ENCODE peak calls at places on chromosomes 1 and 21, in four cellular contexts. G, N, W and Z are unnamed samples. For H3K27me3 and H3K4me1, the result is how much of the 10 kb centered on the place peaks cover.

GRCh38 chr1:117695796-117696505 is 90.1 kb downstream of the TENT5C start:
- DNase-seq in N (peak), W (peak), G (no peak), Z (peak)

GRCh38 chr1:91073299-91073698 is 51.5 kb upstream of the ZNF644 start:
- DNase-seq in W (no peak), N (no peak), G (no peak), Z (no peak)

GRCh38 chr1:110879758-110880606 is 7.0 kb downstream of the CD53 start:
- DNase-seq in G (no peak), W (no peak), N (no peak), Z (no peak)

GRCh38 chr1:47227370-47228232 is 4.4 kb downstream of the TAL1 start:
- DNase-seq in N (no peak), G (no peak), W (no peak), Z (no peak)

GRCh38 chr1:114334297-114334696 is 176.7 kb downstream of the TRIM33 start:
- DNase-seq in N (no peak), G (no peak), W (no peak), Z (no peak)

GRCh38 chr1:192709544-192709943 is 73.6 kb downstream of the RGS13 start:
- DNase-seq in G (no peak), N (peak), W (no peak), Z (no peak)

GRCh38 chr1:9093581-9093980 is 24.1 kb upstream of the SLC2A5 start:
- DNase-seq in W (no peak), N (no peak), G (no peak), Z (no peak)

GRCh38 chr1:245412301-245412700 is 257.5 kb downstream of the KIF26B start:
- DNase-seq in G (no peak), N (no peak), W (no peak), Z (no peak)

GRCh38 chr1:44602675-44603610 is 71.3 kb downstream of the TMEM53 start:
- DNase-seq in N (no peak), G (peak), W (no peak), Z (no peak)

DNA sequence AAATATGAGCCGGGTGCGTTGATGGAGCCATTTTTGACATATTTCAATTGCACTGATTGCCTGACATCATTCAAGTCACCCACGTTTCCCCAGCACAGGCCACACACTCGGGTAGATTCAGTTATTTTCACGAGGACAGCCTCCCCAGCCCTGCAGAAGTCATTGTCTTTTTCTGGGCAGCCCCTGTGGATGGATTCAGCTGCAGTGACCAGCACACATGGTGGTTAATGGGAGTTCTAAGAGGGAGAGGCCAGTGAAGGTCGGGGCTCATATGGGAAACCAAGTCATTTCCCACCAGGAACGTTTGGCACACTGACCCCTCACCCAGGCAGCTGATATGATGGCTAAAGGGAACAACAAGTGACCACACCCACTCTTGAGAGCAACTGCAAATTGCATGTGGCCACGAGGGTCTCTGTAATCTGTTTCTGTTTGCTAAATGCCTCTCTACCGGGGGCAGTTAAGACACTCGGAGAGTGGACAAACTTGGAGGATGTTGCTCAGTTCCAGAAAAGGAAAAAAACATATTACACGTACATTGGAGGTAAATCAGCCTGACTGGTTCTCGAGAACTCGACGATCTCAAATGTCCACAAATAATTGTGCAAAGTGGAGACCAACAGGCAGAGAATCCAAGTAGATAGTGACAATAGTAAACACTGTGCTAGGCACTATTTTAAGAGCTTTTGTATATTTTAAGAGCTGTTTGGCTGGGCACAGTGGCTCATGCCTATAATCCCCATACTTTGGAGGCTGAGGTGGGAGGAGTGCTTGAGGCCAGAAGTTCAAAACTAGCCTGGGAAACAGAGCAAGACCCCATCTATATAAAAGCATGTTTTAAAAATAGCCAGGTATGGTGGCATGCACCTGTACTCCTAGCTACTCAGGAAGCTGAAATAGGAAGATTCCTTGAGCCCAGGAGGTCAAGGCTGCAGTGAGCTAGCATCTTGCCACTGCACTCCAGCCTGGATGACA is 167.2 kb upstream of the IRF2BP2 start:
- DNase-seq in N (no peak), G (no peak), W (peak), Z (no peak)
- H3K27me3 ChIP-seq in N (under half), G (under half), W (under half), Z (under half)

GRCh38 chr21:26958792-26959191 is 8.1 kb downstream of the ADAMTS5 start:
- DNase-seq in N (no peak), W (no peak), G (no peak), Z (no peak)
- H3K27ac ChIP-seq in N (no peak), W (no peak), G (no peak), Z (no peak)

DNA sequence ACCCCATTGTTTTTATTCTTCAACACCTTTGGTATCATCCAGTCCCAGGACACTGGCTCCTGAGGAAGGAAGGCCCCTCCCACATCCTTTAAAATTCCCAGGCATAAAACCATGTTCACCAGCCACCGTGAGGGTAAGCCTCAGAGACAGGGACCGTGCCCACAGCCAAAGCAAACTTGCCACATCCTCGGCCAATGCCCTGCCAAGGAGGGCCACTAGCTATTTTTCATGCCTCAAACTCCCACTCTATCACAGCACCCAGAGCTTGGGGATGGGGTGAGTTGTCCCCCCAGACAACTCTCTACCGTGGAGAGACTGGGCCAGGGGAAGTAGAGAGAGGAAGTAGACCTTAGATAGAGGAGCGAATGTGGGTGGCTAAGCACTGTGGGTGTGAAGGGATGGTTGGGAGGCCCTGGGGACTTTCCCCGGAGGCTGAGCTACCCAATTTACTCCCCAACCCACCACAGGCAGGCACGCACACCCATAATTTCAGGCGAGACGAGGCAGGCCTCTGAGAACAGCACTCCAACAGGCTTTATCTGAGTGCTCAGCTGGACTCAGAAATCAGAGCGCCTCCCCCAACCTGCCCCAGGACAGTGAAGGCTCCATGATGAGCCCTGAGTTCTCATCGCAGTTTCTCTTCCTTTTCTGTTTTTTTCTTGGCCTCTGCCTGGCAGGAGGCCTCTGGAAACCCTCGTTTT is 15.9 kb upstream of the BTG2 start:
- DNase-seq in W (peak), N (no peak), G (no peak), Z (no peak)
- H3K4me1 ChIP-seq in W (under half), N (under half), G (half or more), Z (half or more)

DNA sequence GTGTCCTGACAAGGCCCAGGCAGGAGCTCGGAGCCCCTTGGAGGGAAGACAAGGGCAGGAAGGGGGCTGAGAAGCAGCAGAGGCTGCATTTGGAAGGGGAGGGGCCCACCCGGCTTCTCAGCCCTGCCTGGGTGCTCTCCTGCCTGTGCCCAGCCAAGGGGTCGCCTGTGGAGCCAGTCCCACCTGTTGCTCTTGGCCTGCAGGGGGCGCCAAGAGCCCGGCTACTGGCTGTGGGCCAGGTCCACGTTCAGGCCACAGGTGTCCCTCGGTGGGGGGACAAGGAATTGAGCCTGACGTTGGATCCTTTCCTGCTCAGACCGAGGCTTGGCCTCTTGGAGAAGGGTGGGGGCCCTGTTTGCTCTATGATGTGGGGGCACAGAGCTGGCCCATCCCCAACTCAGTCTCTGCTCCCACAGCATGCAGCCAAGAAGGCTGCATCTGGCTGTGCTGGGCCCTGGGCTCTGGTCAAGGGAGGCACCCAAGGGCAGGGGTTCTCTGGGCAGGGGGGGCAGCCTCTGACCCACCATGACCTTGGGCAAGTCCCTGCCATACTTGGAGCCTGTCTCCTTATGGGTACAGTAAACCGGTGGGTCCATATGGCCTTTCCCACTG is 10.9 kb downstream of the WNT4 start:
- DNase-seq in W (peak), G (peak), N (no peak), Z (no peak)
- H3K27me3 ChIP-seq in W (under half), G (under half), N (under half), Z (under half)

DNA sequence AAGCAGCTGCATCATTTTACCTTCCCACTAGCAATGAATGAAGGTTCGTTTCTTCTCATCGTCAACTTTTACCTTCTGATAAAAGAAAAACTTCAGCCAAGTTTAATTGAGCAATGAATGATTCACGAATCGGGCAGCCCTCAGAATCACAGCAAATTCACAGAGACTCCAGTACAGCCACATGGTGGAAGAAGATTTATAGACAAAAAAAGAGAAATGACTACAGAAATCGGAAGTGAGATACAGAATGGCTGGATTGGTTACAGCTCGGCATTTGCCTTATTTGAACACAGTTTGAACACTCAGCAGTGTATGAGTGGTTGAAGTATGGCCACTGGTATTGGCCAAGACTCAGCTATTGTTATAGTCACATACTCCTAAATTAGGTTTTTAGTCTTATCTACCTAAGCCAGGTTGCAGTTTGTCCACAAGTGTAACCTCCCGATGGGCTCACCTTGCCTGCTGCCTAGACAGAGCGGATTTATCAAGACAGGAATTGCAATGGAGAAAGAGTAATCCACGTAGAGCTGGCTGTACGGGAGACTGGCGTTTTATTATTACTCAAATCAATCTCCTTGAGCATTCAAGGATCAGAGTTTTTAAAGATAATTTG is 15.3 kb downstream of the AK4 start:
- DNase-seq in N (no peak), G (no peak), W (no peak), Z (no peak)
- H3K27ac ChIP-seq in N (no peak), G (no peak), W (no peak), Z (no peak)

DNA sequence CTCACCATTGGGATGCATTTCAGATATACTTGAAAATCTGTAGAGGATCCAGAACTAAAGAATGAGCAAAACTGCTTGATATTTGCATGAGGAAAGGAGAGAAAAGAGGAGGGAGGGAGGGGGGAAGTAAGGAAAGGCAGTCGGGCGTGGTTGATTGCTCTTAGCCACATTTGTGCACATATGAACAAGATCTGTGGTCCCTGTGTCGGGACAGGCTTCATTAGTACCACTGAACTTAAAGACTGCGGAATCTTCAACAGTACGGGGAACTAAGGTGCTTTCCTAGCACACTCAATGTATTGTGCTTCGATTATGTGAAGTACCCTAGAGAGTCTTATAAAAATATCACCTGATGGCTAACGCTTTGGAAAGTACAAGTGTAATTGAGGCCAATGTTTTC is 59.9 kb downstream of the ZBTB18 start:
- DNase-seq in N (no peak), W (no peak), G (no peak), Z (no peak)
- H3K4me1 ChIP-seq in N (under half), W (under half), G (under half), Z (under half)

GRCh38 chr21:44552681-44553080 is 1.4 kb upstream of the KRTAP10-2 start:
- DNase-seq in W (peak), N (no peak), G (no peak), Z (no peak)
- H3K27me3 ChIP-seq in W (under half), N (under half), G (under half), Z (under half)

DNA sequence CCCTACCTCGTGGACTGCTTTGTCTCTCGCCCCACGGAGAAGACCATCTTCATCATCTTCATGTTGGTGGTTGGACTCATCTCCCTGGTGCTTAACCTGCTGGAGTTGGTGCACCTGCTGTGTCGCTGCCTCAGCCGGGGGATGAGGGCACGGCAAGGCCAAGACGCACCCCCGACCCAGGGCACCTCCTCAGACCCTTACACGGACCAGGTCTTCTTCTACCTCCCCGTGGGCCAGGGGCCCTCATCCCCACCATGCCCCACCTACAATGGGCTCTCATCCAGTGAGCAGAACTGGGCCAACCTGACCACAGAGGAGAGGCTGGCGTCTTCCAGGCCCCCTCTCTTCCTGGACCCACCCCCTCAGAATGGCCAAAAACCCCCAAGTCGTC is 2.0 kb downstream of the GJA4 start:
- DNase-seq in G (no peak), N (no peak), W (no peak), Z (no peak)
- H3K27ac ChIP-seq in G (no peak), N (no peak), W (no peak), Z (peak)

DNA sequence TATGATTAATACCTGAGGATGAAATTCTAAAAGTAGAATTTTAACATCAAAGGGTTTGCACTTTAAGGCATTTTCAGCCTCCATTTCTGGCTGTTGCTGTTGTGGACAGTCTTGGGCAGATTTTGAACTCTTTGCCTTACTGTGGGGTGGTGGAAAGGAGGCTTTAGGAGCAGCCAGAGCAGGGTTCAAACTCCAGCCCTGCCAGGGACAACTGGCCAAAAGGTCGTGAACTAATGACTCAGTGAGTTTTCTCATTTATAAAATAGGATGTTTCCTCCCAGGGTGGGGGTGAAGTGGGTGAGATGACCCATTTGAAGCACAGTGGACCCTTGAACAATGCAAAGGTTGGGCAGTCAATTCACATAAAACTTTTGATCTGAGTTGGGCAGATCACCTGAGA is 36.7 kb downstream of the MAPKAPK2 start:
- DNase-seq in W (no peak), N (no peak), G (no peak), Z (no peak)
- H3K4me1 ChIP-seq in W (under half), N (under half), G (half or more), Z (half or more)